ENCODE peak calls at places on chromosomes 6 and 20, in six cellular contexts. A, G, F, R, S and O are unnamed samples.

GRCh38 chr6:41153992-41154625 is at the start of gene TREML1:
- DNase-seq in G (no peak), F (no peak), S (no peak), R (no peak), A (no peak), O (no peak)

GRCh38 chr6:118665011-118665410 is 13.6 kb upstream of the CEP85L start:
- DNase-seq in F (no peak), G (no peak), A (no peak), S (no peak), R (no peak), O (no peak)

GRCh38 chr6:30497714-30498113 is 8.4 kb downstream of the HLA-E start:
- DNase-seq in R (no peak), A (no peak), F (no peak), G (no peak), S (no peak), O (no peak)

GRCh38 chr6:141026504-141026903 is 1106.2 kb upstream of the GJE1 start:
- DNase-seq in A (no peak), G (no peak), S (no peak), R (peak; percentile 44), F (no peak), O (peak; percentile 73)

GRCh38 chr6:114154812-114155211 is 183.9 kb upstream of the HDAC2 start:
- DNase-seq in A (no peak), R (no peak), G (no peak), F (no peak), S (no peak), O (no peak)

GRCh38 chr6:4369616-4370015 is 234.2 kb upstream of the ECI2 start:
- DNase-seq in F (no peak), A (no peak), R (no peak), S (no peak), G (no peak), O (no peak)

GRCh38 chr20:346640-347316 is at the start of gene NRSN2:
- DNase-seq in F (no peak), G (peak; percentile 62), A (peak; percentile 70), R (peak; percentile 88), S (no peak), O (peak; percentile 34)

GRCh38 chr6:31042801-31043200 is 32.5 kb downstream of the MUC22 start:
- DNase-seq in F (no peak), S (peak; percentile 62), A (peak; percentile 35), R (peak; percentile 59), G (peak; percentile 14), O (peak; percentile 66)

GRCh38 chr6:29516108-29516507 is 28.4 kb upstream of the MAS1L start:
- DNase-seq in G (peak; percentile 28), S (no peak), R (no peak), A (no peak), F (peak; percentile 6), O (no peak)

GRCh38 chr6:110557226-110557625 is 80.8 kb upstream of the SLC22A16 start:
- DNase-seq in R (no peak), A (peak; percentile 1), G (no peak), S (no peak), F (no peak), O (no peak)

GRCh38 chr20:38164069-38164468 is 1.0 kb downstream of the TGM2 start:
- DNase-seq in A (no peak), F (no peak), S (no peak), G (no peak), R (no peak), O (no peak)

GRCh38 chr6:44084231-44085014 is 42.8 kb downstream of the MRPL14 start:
- DNase-seq in F (no peak), S (no peak), A (no peak), G (peak; percentile 57), R (no peak), O (no peak)

GRCh38 chr6:87181903-87182302 is 26.5 kb downstream of the ZNF292 start:
- DNase-seq in S (no peak), R (no peak), F (no peak), G (no peak), A (no peak), O (no peak)

GRCh38 chr6:130836071-130836670 is 9.0 kb downstream of the SMLR1 start:
- DNase-seq in F (no peak), A (no peak), R (no peak), G (no peak), S (no peak), O (no peak)

GRCh38 chr6:82569022-82569421 is 205.4 kb downstream of the TPBG start:
- DNase-seq in F (no peak), R (no peak), A (no peak), G (no peak), S (no peak), O (no peak)

GRCh38 chr6:139595183-139595582 is 220.7 kb upstream of the CITED2 start:
- DNase-seq in A (no peak), R (no peak), G (no peak), S (no peak), F (no peak), O (no peak)

GRCh38 chr6:77401231-77401630 is 62.1 kb downstream of the HTR1B start:
- DNase-seq in G (no peak), S (no peak), A (no peak), R (no peak), F (no peak), O (no peak)

GRCh38 chr6:77326029-77326428 is 137.3 kb downstream of the HTR1B start:
- DNase-seq in R (no peak), A (no peak), G (no peak), F (no peak), S (no peak), O (no peak)

GRCh38 chr6:144195671-144196070 is 45.4 kb downstream of the STX11 start:
- DNase-seq in R (no peak), F (no peak), A (no peak), G (peak; percentile 87), S (no peak), O (no peak)

GRCh38 chr6:70520575-70520974 is 46.2 kb upstream of the SDHAF4 start:
- DNase-seq in A (no peak), G (no peak), R (peak; percentile 16), S (no peak), F (no peak), O (no peak)

GRCh38 chr6:28218312-28219248 is 6.5 kb upstream of the ZSCAN9 start:
- DNase-seq in A (peak; percentile 78), S (peak; percentile 55), F (no peak), R (peak; percentile 77), G (peak; percentile 83), O (peak; percentile 70)

GRCh38 chr6:170083236-170084051 is 207.4 kb downstream of the DLL1 start:
- DNase-seq in R (no peak), A (no peak), S (no peak), G (no peak), F (no peak), O (no peak)

GRCh38 chr6:105757512-105758200 is 328.5 kb upstream of the PRDM1 start:
- DNase-seq in S (no peak), F (no peak), R (no peak), G (no peak), A (no peak), O (no peak)

GRCh38 chr6:72322778-72323177 is 299.1 kb upstream of the KCNQ5 start:
- DNase-seq in R (no peak), G (no peak), A (no peak), S (no peak), F (no peak), O (no peak)

GRCh38 chr20:63740070-63740500 is 509 bp downstream of the SLC2A4RG start:
- DNase-seq in R (peak; percentile 86), A (peak; percentile 49), F (peak; percentile 50), S (no peak), G (no peak), O (peak; percentile 14)

GRCh38 chr20:48823960-48824497 is 3.8 kb downstream of the PREX1 start:
- DNase-seq in F (peak; percentile 32), G (peak; percentile 91), A (no peak), R (no peak), S (peak; percentile 15), O (no peak)

GRCh38 chr20:48822879-48823385 is 4.9 kb downstream of the PREX1 start:
- DNase-seq in F (no peak), G (no peak), A (no peak), R (no peak), S (no peak), O (peak; percentile 14)

GRCh38 chr20:48824830-48825550 is 2.8 kb downstream of the PREX1 start:
- DNase-seq in S (no peak), A (no peak), R (no peak), F (no peak), G (peak; percentile 70), O (no peak)

GRCh38 chr20:48822178-48822577 is 5.6 kb downstream of the PREX1 start:
- DNase-seq in F (no peak), S (no peak), A (no peak), G (no peak), R (no peak), O (no peak)

DNA sequence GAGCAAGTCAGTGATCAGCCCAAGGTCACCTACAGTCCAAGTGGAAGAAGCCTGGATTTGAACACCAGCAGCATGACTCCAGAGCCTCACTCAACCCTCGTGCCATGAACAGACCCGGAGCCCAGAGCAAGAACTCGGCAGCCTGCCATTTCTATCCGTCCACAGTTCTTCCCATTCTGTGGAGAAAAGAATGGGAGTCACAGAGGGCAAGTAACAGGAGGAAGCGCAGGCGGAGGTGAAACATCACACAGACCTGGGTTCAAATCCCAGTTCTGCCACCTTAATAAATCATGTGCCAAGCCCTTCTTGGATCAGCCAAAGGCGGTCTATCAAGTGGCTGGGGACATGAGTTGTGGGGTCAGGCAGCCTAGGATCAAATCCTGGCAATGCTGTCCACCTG is 4.3 kb downstream of the PREX1 start:
- DNase-seq in R (no peak), S (no peak), F (no peak), G (no peak), A (no peak), O (no peak)
- H3K27ac ChIP-seq in R (no peak overlapping the region), S (peak overlapping the region; percentile 85), F (peak overlapping the region; percentile 63), G (no peak overlapping the region), A (peak overlapping the region; percentile 50), O (peak overlapping the region; percentile 76)

GRCh38 chr6:35391240-35391968 is 49.0 kb downstream of the PPARD start:
- DNase-seq in A (no peak), S (no peak), R (no peak), F (no peak), G (peak; percentile 87), O (no peak)
- H3K27ac ChIP-seq in A (peak overlapping the region; percentile 86), S (no peak overlapping the region), R (no peak overlapping the region), F (no peak overlapping the region), G (peak overlapping the region; percentile 89), O (no peak overlapping the region)

GRCh38 chr20:31516651-31517050 is 2.4 kb downstream of the HM13 start:
- DNase-seq in G (no peak), A (no peak), F (no peak), S (no peak), R (no peak), O (no peak)
- H3K27ac ChIP-seq in G (no peak overlapping the region), A (no peak overlapping the region), F (no peak overlapping the region), S (peak overlapping the region; percentile 86), R (peak overlapping the region; percentile 40), O (no peak overlapping the region)

GRCh38 chr6:54085047-54085446 is 26.2 kb upstream of the MLIP start:
- DNase-seq in F (no peak), A (no peak), G (no peak), R (no peak), S (no peak), O (no peak)

GRCh38 chr6:54084234-54084633 is 27.0 kb upstream of the MLIP start:
- DNase-seq in S (no peak), A (no peak), G (no peak), R (no peak), F (no peak), O (peak; percentile 89)

GRCh38 chr6:54086439-54086838 is 24.8 kb upstream of the MLIP start:
- DNase-seq in G (no peak), S (no peak), A (no peak), R (no peak), F (no peak), O (no peak)

GRCh38 chr6:54083301-54083700 is 27.9 kb upstream of the MLIP start:
- DNase-seq in F (no peak), G (no peak), A (no peak), R (no peak), S (no peak), O (no peak)

GRCh38 chr6:54085526-54085925 is 25.7 kb upstream of the MLIP start:
- DNase-seq in G (no peak), S (no peak), F (no peak), R (no peak), A (no peak), O (no peak)
- H3K27ac ChIP-seq in G (no peak overlapping the region), S (peak overlapping the region; percentile 81), F (no peak overlapping the region), R (no peak overlapping the region), A (no peak overlapping the region), O (no peak overlapping the region)